ENCODE peak calls at places on chromosomes 7 and 10, in nine cellular contexts. N is transverse colon; J is stimulated activated CD8-positive, alpha-beta memory T cell treated with anti-CD3 and anti-CD28 coated beads, Interleukin-4, amount 100 ng/mL, for 24 hours; T is right cardiac atrium; W is coronary artery; K is neuronal stem cell; F is H7; D is nucleus accumbens; E is EH. Y is an unnamed sample.

GRCh38 chr7:74656911-74657691 is 417 bp upstream of the GTF2I start:
- DNase-seq in J (peak), T (peak), D (peak), N (peak), F (peak), W (peak), E (peak), K (peak), Y (peak)

GRCh38 chr10:122141821-122142651 is 129.1 kb upstream of the BTBD16 start:
- DNase-seq in T (peak), K (no peak), J (no peak), D (no peak), E (peak), F (no peak), N (no peak), W (no peak), Y (peak)

GRCh38 chr7:128236924-128237586 is 4.0 kb upstream of the LEP start:
- DNase-seq in D (no peak), W (no peak), E (peak), K (no peak), N (no peak), F (no peak), T (no peak), J (no peak), Y (peak)

GRCh38 chr10:86642499-86642898 is 11.8 kb upstream of the OPN4 start:
- DNase-seq in J (no peak), E (peak), K (no peak), W (no peak), T (peak), D (no peak), F (no peak), N (no peak), Y (peak)

GRCh38 chr10:75730847-75731246 is 299.4 kb downstream of the LRMDA start:
- DNase-seq in T (no peak), K (no peak), N (no peak), D (no peak), F (no peak), W (no peak), J (no peak), E (no peak), Y (no peak)

GRCh38 chr10:86363184-86363832 is 3.3 kb downstream of the GRID1 start:
- DNase-seq in T (peak), K (peak), J (no peak), F (peak), E (no peak), W (peak), N (no peak), D (no peak), Y (no peak)

GRCh38 chr7:103116511-103116910 is 32.4 kb downstream of the NAPEPLD start:
- DNase-seq in E (no peak), K (no peak), F (no peak), W (no peak), T (no peak), D (no peak), N (no peak), J (no peak), Y (no peak)

GRCh38 chr7:140562921-140563600 is 77.6 kb downstream of the DENND2A start:
- DNase-seq in J (no peak), D (no peak), N (no peak), E (peak), T (no peak), F (peak), K (no peak), W (no peak), Y (no peak)

GRCh38 chr10:47243791-47244190 is 56.2 kb upstream of the GDF10 start:
- DNase-seq in E (no peak), K (no peak), D (no peak), F (no peak), N (peak), T (peak), W (peak), J (no peak), Y (no peak)

GRCh38 chr10:17607603-17608332 is 9.4 kb downstream of the HACD1 start:
- DNase-seq in F (peak), T (no peak), J (no peak), W (no peak), N (no peak), K (peak), D (no peak), E (peak), Y (peak)

GRCh38 chr10:80702143-80702542 is 164.4 kb downstream of the SH2D4B start:
- DNase-seq in T (no peak), K (no peak), W (no peak), D (no peak), F (no peak), N (no peak), E (no peak), J (no peak), Y (no peak)

GRCh38 chr10:130848855-130849254 is 462.7 kb downstream of the TCERG1L start:
- DNase-seq in E (no peak), N (no peak), J (no peak), K (no peak), W (no peak), T (no peak), D (no peak), F (no peak), Y (no peak)

GRCh38 chr7:101426303-101427011 is 63.8 kb downstream of the COL26A1 start:
- DNase-seq in E (no peak), J (no peak), K (no peak), F (no peak), T (no peak), D (no peak), N (no peak), W (no peak), Y (no peak)

GRCh38 chr10:3516626-3517255 is 268.3 kb downstream of the KLF6 start:
- DNase-seq in W (no peak), J (no peak), T (no peak), N (no peak), K (no peak), F (no peak), E (peak), D (no peak), Y (no peak)

GRCh38 chr7:33886100-33886623 is 19.2 kb upstream of the BMPER start:
- DNase-seq in N (no peak), W (no peak), J (no peak), T (no peak), E (peak), F (peak), D (no peak), K (no peak), Y (peak)

GRCh38 chr10:74585231-74586087 is 240.9 kb upstream of the KAT6B start:
- DNase-seq in N (no peak), F (no peak), W (no peak), E (peak), D (no peak), K (no peak), T (peak), J (peak), Y (no peak)

GRCh38 chr10:68471586-68472408 is at the start of gene DNA2:
- DNase-seq in T (peak), J (peak), D (peak), E (peak), W (no peak), K (peak), F (peak), N (peak), Y (peak)

GRCh38 chr7:69256634-69257081 is 341.6 kb upstream of the AUTS2 start:
- DNase-seq in F (no peak), J (no peak), T (peak), E (no peak), D (no peak), W (peak), K (no peak), N (peak), Y (no peak)

GRCh38 chr7:15795371-15795770 is 108.9 kb upstream of the MEOX2 start:
- DNase-seq in D (no peak), N (no peak), E (no peak), K (no peak), W (no peak), J (no peak), F (no peak), T (no peak), Y (no peak)

GRCh38 chr7:140640727-140641531 is at the start of gene DENND2A:
- DNase-seq in N (peak), W (no peak), E (peak), D (peak), T (peak), F (peak), J (no peak), K (peak), Y (peak)

GRCh38 chr10:35379226-35380137 is 43.2 kb downstream of the CCNY start:
- DNase-seq in F (no peak), E (no peak), W (no peak), K (no peak), T (peak), N (no peak), J (no peak), D (no peak), Y (no peak)

GRCh38 chr7:32658034-32658944 is 163.0 kb downstream of the AVL9 start:
- DNase-seq in W (no peak), D (no peak), F (no peak), J (no peak), E (peak), N (peak), K (no peak), T (no peak), Y (peak)

GRCh38 chr10:105017116-105017515 is 376.0 kb downstream of the SORCS3 start:
- DNase-seq in E (no peak), N (no peak), K (no peak), W (no peak), F (no peak), J (no peak), T (no peak), D (no peak), Y (peak)

GRCh38 chr10:120782336-120782735 is 68.8 kb upstream of the WDR11 start:
- DNase-seq in D (no peak), E (no peak), F (no peak), W (no peak), K (no peak), J (no peak), T (no peak), N (no peak), Y (no peak)

GRCh38 chr10:74738985-74739567 is 87.3 kb upstream of the KAT6B start:
- DNase-seq in K (no peak), E (peak), W (no peak), D (no peak), J (no peak), N (peak), F (no peak), T (no peak), Y (peak)

GRCh38 chr7:31061185-31061584 is 9.1 kb downstream of the ADCYAP1R1 start:
- DNase-seq in J (no peak), N (no peak), T (peak), W (no peak), D (no peak), E (no peak), F (peak), K (no peak), Y (peak)

GRCh38 chr10:11080564-11080984 is 62.9 kb downstream of the CELF2 start:
- DNase-seq in K (no peak), E (no peak), N (no peak), D (no peak), W (no peak), T (no peak), J (no peak), F (no peak), Y (no peak)

GRCh38 chr7:123824754-123825067 is 20.3 kb upstream of the HYAL4 start:
- DNase-seq in T (no peak), N (no peak), K (no peak), E (no peak), D (no peak), W (no peak), J (no peak), F (no peak), Y (no peak)

GRCh38 chr7:152865461-152865860 is 105.9 kb downstream of the ACTR3B start:
- DNase-seq in T (no peak), N (no peak), J (no peak), F (no peak), D (no peak), K (no peak), E (no peak), W (no peak), Y (no peak)

GRCh38 chr7:43137811-43138210 is 25.4 kb downstream of the HECW1 start:
- DNase-seq in F (no peak), N (no peak), W (no peak), T (no peak), J (no peak), D (no peak), K (no peak), E (peak), Y (no peak)

GRCh38 chr10:70762441-70763177 is 22.6 kb downstream of the TBATA start:
- DNase-seq in W (no peak), E (no peak), K (no peak), N (no peak), J (no peak), D (no peak), F (no peak), T (no peak), Y (no peak)

GRCh38 chr7:22670422-22670815 is 56.6 kb upstream of the IL6 start:
- DNase-seq in K (no peak), W (no peak), D (no peak), J (no peak), E (no peak), N (no peak), T (no peak), F (no peak), Y (no peak)

Y was measured in ELR.